ENCODE peak calls at places on chromosomes 5 and 9, in four cellular contexts. One of them, this sample, is unnamed.

GRCh38 chr9:2262371-2262770 is 247.2 kb downstream of the SMARCA2 start:
- DNase-seq in H1: no peak
- DNase-seq in K562: no peak
- DNase-seq in A549: no peak
- DNase-seq in this sample: no peak

GRCh38 chr5:122192883-122193496 is 63.6 kb downstream of the ZNF474 start:
- DNase-seq in K562: peak
- DNase-seq in A549: peak
- DNase-seq in H1: no peak
- DNase-seq in this sample: peak

GRCh38 chr5:132052520-132052919 is 7.9 kb upstream of the IL3 start:
- DNase-seq in K562: no peak
- DNase-seq in A549: no peak
- DNase-seq in H1: no peak
- DNase-seq in this sample: no peak

GRCh38 chr5:139415869-139416268 is 12.0 kb upstream of the SPATA24 start:
- DNase-seq in K562: no peak
- DNase-seq in A549: no peak
- DNase-seq in H1: no peak
- DNase-seq in this sample: no peak

GRCh38 chr5:157915638-157916037 is 56.7 kb upstream of the CLINT1 start:
- DNase-seq in A549: peak
- DNase-seq in K562: peak
- DNase-seq in H1: no peak
- DNase-seq in this sample: peak

GRCh38 chr9:36036780-36037579 is at the start of gene RECK:
- DNase-seq in K562: peak
- DNase-seq in H1: peak
- DNase-seq in A549: peak
- DNase-seq in this sample: peak

GRCh38 chr5:149608936-149609502 is 27.7 kb downstream of the ARHGEF37 start:
- DNase-seq in A549: no peak
- DNase-seq in H1: no peak
- DNase-seq in K562: no peak
- DNase-seq in this sample: no peak

GRCh38 chr9:133692364-133692985 is 45.7 kb downstream of the SARDH start:
- DNase-seq in K562: no peak
- DNase-seq in A549: no peak
- DNase-seq in H1: no peak
- DNase-seq in this sample: no peak

GRCh38 chr5:181052928-181053759 is 13.1 kb downstream of the BTNL9 start:
- DNase-seq in H1: no peak
- DNase-seq in A549: no peak
- DNase-seq in K562: peak
- DNase-seq in this sample: no peak

GRCh38 chr5:66122379-66123034 is 21.6 kb upstream of the SREK1 start:
- DNase-seq in K562: no peak
- DNase-seq in H1: no peak
- DNase-seq in A549: no peak
- DNase-seq in this sample: no peak

GRCh38 chr5:126865299-126865698 is 88.4 kb downstream of the LMNB1 start:
- DNase-seq in H1: no peak
- DNase-seq in K562: no peak
- DNase-seq in A549: no peak
- DNase-seq in this sample: no peak

GRCh38 chr9:4430492-4431261 is 59.6 kb upstream of the SLC1A1 start:
- DNase-seq in H1: no peak
- DNase-seq in A549: no peak
- DNase-seq in K562: no peak
- DNase-seq in this sample: no peak

GRCh38 chr5:62283856-62284255 is 22.1 kb upstream of the KIF2A start:
- DNase-seq in H1: no peak
- DNase-seq in K562: no peak
- DNase-seq in A549: no peak
- DNase-seq in this sample: no peak

GRCh38 chr9:37508135-37508833 is 22.5 kb downstream of the POLR1E start:
- DNase-seq in A549: no peak
- DNase-seq in K562: no peak
- DNase-seq in H1: no peak
- DNase-seq in this sample: peak

GRCh38 chr5:21615195-21615765 is 1237.9 kb downstream of the CDH12 start:
- DNase-seq in K562: no peak
- DNase-seq in H1: no peak
- DNase-seq in A549: no peak
- DNase-seq in this sample: no peak

GRCh38 chr5:168654225-168654624 is 75.1 kb upstream of the PANK3 start:
- DNase-seq in H1: no peak
- DNase-seq in K562: no peak
- DNase-seq in A549: no peak
- DNase-seq in this sample: no peak

GRCh38 chr5:6162175-6162574 is 216.2 kb downstream of the MED10 start:
- DNase-seq in H1: no peak
- DNase-seq in K562: no peak
- DNase-seq in A549: no peak
- DNase-seq in this sample: peak

GRCh38 chr9:93501406-93501805 is 48.0 kb upstream of the FAM120AOS start:
- DNase-seq in K562: no peak
- DNase-seq in H1: no peak
- DNase-seq in A549: no peak
- DNase-seq in this sample: no peak

GRCh38 chr9:109241207-109241606 is 74.2 kb upstream of the FRRS1L start:
- DNase-seq in A549: no peak
- DNase-seq in H1: no peak
- DNase-seq in K562: no peak
- DNase-seq in this sample: no peak
- TF ChIP-seq MAFK in A549: no peak
- TF ChIP-seq MAFK in H1: no peak
- TF ChIP-seq MAFK in K562: no peak
- TF ChIP-seq MAFK in this sample: no peak

DNA sequence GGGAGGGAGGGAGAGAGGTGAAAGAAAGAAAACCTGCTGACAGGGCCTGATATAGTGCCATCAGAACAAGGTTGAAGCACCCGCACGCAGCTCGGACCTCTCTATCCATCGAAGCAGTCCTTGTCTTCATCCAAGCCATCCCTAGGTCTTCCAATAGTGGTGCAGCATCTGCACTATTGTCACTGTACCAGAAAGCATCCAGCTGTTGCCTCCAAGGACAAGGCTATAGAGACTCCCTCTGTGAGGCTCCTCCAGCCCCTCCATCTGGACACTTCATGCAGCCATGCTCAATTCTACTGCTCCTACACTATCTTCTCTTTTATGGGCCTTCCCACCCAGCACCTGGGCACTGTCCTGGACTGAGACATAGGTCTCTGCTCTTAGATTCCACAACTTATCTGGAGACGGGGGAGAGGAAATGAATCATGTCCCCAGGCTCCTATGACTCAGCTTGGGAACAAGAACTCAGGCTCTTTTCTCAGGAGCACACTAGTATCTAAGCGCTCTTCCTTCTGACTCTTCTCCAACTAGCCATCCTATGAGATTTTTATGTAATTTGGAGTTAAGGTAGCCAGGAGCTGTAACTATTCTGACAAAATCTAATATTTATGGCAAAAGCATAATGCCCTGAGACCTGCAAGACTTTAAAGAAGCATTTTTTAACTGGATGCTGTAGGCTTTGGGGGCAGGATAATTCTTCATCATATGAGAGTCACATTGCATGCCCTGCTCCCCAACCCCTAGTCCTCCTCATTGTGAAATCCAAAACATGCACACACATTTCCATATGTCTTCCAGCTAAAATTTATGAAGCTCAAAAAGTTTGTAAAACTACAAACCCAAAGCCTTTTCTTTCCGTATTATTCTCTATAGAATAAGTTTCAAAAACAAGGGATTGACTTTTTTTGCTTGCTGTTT is 446.8 kb downstream of the CCDC171 start:
- DNase-seq in K562: no peak
- DNase-seq in H1: no peak
- DNase-seq in A549: peak
- DNase-seq in this sample: no peak
- TF ChIP-seq MAFK in K562: no peak
- TF ChIP-seq MAFK in H1: no peak
- TF ChIP-seq MAFK in A549: no peak
- TF ChIP-seq MAFK in this sample: no peak

DNA sequence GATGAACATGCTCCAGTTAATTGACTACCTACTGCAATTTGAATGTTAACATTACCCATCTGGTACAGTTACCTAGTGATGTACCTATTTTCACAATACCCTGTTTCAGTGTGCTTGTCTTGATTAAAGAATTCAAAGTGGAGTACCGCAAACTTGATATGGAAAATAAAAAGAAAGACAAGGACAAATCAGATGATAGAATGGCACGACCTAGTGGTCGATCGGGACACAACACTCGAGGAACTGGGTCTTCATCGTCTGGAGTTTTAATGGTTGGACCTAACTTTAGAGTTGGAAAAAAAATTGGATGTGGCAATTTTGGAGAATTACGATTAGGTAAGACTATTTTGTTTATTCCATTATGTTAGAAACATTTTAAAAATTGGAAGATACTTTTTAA is 33.5 kb downstream of the CSNK1G3 start:
- DNase-seq in K562: peak
- DNase-seq in A549: peak
- DNase-seq in H1: no peak
- DNase-seq in this sample: no peak
- TF ChIP-seq MAFK in K562: no peak
- TF ChIP-seq MAFK in A549: no peak
- TF ChIP-seq MAFK in H1: no peak
- TF ChIP-seq MAFK in this sample: no peak

GRCh38 chr5:36441215-36441614 is 139.5 kb upstream of the RANBP3L start:
- DNase-seq in A549: no peak
- DNase-seq in H1: no peak
- DNase-seq in K562: no peak
- DNase-seq in this sample: no peak

GRCh38 chr5:36442352-36442751 is 140.7 kb upstream of the RANBP3L start:
- DNase-seq in A549: peak
- DNase-seq in K562: peak
- DNase-seq in H1: no peak
- DNase-seq in this sample: peak

GRCh38 chr5:36443941-36444340 is 142.2 kb upstream of the RANBP3L start:
- DNase-seq in H1: no peak
- DNase-seq in K562: no peak
- DNase-seq in A549: no peak
- DNase-seq in this sample: no peak

GRCh38 chr5:36444582-36444999 is 142.9 kb upstream of the RANBP3L start:
- DNase-seq in K562: no peak
- DNase-seq in A549: no peak
- DNase-seq in H1: no peak
- DNase-seq in this sample: no peak

GRCh38 chr5:36442796-36443195 is 141.1 kb upstream of the RANBP3L start:
- DNase-seq in K562: peak
- DNase-seq in H1: no peak
- DNase-seq in A549: no peak
- DNase-seq in this sample: no peak
- TF ChIP-seq MAFK in K562: no peak
- TF ChIP-seq MAFK in H1: no peak
- TF ChIP-seq MAFK in A549: no peak
- TF ChIP-seq MAFK in this sample: no peak

DNA sequence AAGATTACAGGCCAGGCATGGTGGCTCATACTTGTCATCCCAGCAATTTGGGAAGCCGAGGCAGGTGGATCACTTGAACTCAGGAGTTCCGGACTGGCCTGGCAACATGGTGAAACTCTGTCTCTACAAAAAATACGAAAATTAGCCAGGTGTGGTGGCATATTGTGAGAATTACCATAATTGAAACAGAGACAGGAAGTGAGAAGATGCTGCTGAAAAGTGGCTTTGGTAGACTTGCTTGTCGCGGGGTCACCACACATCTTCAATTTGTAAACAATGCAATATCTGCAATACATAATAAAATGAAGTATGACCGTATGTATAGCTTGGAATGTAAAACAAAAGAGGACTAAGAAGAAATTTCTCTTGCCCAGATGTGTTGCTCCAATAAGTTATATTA is 490.5 kb downstream of the GABRG2 start:
- DNase-seq in A549: no peak
- DNase-seq in H1: no peak
- DNase-seq in K562: no peak
- DNase-seq in this sample: no peak
- TF ChIP-seq MAFK in A549: no peak
- TF ChIP-seq MAFK in H1: no peak
- TF ChIP-seq MAFK in K562: no peak
- TF ChIP-seq MAFK in this sample: no peak

GRCh38 chr9:127004946-127005769 is 90.6 kb downstream of the RALGPS1 start:
- DNase-seq in H1: no peak
- DNase-seq in A549: no peak
- DNase-seq in K562: no peak
- DNase-seq in this sample: no peak
- TF ChIP-seq MAFK in H1: no peak
- TF ChIP-seq MAFK in A549: no peak
- TF ChIP-seq MAFK in K562: no peak
- TF ChIP-seq MAFK in this sample: no peak